ENCODE peak calls at places on chromosomes 2 and 18, in six cellular contexts. U is GM12878, M is HepG2, E is prostate gland, C is transverse colon, A is adrenal gland. N is an unnamed sample.

GRCh38 chr18:5939801-5940667 is 44.7 kb upstream of the TMEM200C start:
- DNase-seq in U (no peak), M (no peak), E (no peak), C (no peak), A (no peak), N (no peak)

GRCh38 chr2:190879474-190880373 is 897 bp upstream of the GLS start:
- DNase-seq in U (no peak), M (no peak), E (no peak), C (no peak), A (no peak), N (no peak)

GRCh38 chr2:24676493-24676892 is 116.7 kb downstream of the PTRHD1 start:
- DNase-seq in U (no peak), M (no peak), E (no peak), C (no peak), A (no peak), N (no peak)

GRCh38 chr2:101255501-101255900 is 2.8 kb downstream of the CNOT11 start:
- DNase-seq in U (no peak), M (no peak), E (no peak), C (no peak), A (no peak), N (no peak)

GRCh38 chr2:189799531-189799930 is 15.3 kb downstream of the PMS1 start:
- DNase-seq in U (no peak), M (no peak), E (no peak), C (no peak), A (no peak), N (no peak)

GRCh38 chr2:152740743-152741328 is 22.4 kb downstream of the ARL6IP6 start:
- DNase-seq in U (no peak), M (peak), E (no peak), C (no peak), A (no peak), N (no peak)

GRCh38 chr2:72998234-72998651 is 73.3 kb downstream of the SFXN5 start:
- DNase-seq in U (no peak), M (no peak), E (no peak), C (no peak), A (no peak), N (peak)

GRCh38 chr2:235085476-235085875 is 133.7 kb downstream of the SH3BP4 start:
- DNase-seq in U (no peak), M (no peak), E (no peak), C (no peak), A (no peak), N (no peak)

GRCh38 chr2:223414646-223415045 is 187.5 kb downstream of the SCG2 start:
- DNase-seq in U (no peak), M (no peak), E (peak), C (no peak), A (no peak), N (no peak)

GRCh38 chr2:44016282-44016681 is 20.5 kb upstream of the LRPPRC start:
- DNase-seq in U (no peak), M (peak), E (no peak), C (peak), A (peak), N (no peak)

GRCh38 chr2:45825001-45825651 is 173.7 kb downstream of the PRKCE start:
- DNase-seq in U (no peak), M (no peak), E (no peak), C (no peak), A (no peak), N (no peak)

GRCh38 chr2:95122197-95122551 is 566 bp upstream of the MRPS5 start:
- DNase-seq in U (peak), M (no peak), E (no peak), C (no peak), A (no peak), N (no peak)

GRCh38 chr2:197073701-197074433 is 147.4 kb upstream of the PGAP1 start:
- DNase-seq in U (no peak), M (no peak), E (no peak), C (no peak), A (no peak), N (peak)

GRCh38 chr18:33745396-33745795 is 167.4 kb downstream of the ASXL3 start:
- DNase-seq in U (no peak), M (no peak), E (no peak), C (no peak), A (no peak), N (no peak)

GRCh38 chr2:68052717-68053422 is 9.9 kb downstream of the C1D start:
- DNase-seq in U (no peak), M (no peak), E (no peak), C (no peak), A (no peak), N (no peak)

GRCh38 chr2:118846667-118847446 is 591 bp downstream of the EN1 start:
- DNase-seq in U (no peak), M (no peak), E (no peak), C (no peak), A (no peak), N (no peak)

GRCh38 chr18:48616484-48617255 is 77.8 kb downstream of the CTIF start:
- DNase-seq in U (no peak), M (no peak), E (no peak), C (no peak), A (no peak), N (no peak)

GRCh38 chr2:42748846-42749245 is 15.1 kb downstream of the OXER1 start:
- DNase-seq in U (no peak), M (no peak), E (no peak), C (no peak), A (no peak), N (no peak)

GRCh38 chr18:76955529-76956170 is 133.3 kb downstream of the ZNF236 start:
- DNase-seq in U (no peak), M (no peak), E (peak), C (peak), A (no peak), N (no peak)

GRCh38 chr2:233141888-233142287 is 81.7 kb downstream of the INPP5D start:
- DNase-seq in U (no peak), M (no peak), E (no peak), C (no peak), A (no peak), N (no peak)

GRCh38 chr2:177553176-177553909 is 160.8 kb downstream of the AGPS start:
- DNase-seq in U (no peak), M (no peak), E (no peak), C (no peak), A (no peak), N (no peak)

GRCh38 chr2:73081181-73081671 is 9.7 kb upstream of the SFXN5 start:
- DNase-seq in U (no peak), M (no peak), E (no peak), C (no peak), A (no peak), N (no peak)

GRCh38 chr2:195779491-195779890 is 122.5 kb downstream of the SLC39A10 start:
- DNase-seq in U (no peak), M (no peak), E (no peak), C (no peak), A (no peak), N (no peak)

GRCh38 chr18:53380063-53380639 is 844.3 kb downstream of the MBD2 start:
- DNase-seq in U (peak), M (peak), E (no peak), C (no peak), A (no peak), N (no peak)

GRCh38 chr2:196112408-196113039 is 43.9 kb upstream of the DNAH7 start:
- DNase-seq in U (no peak), M (no peak), E (no peak), C (no peak), A (no peak), N (no peak)

GRCh38 chr2:27322301-27322765 is 564 bp downstream of the MPV17 start:
- DNase-seq in U (no peak), M (no peak), E (no peak), C (peak), A (no peak), N (no peak)

GRCh38 chr18:35547008-35547605 is 34.4 kb upstream of the GALNT1 start:
- DNase-seq in U (no peak), M (no peak), E (no peak), C (no peak), A (no peak), N (no peak)

GRCh38 chr2:8678731-8679566 is 2.9 kb upstream of the ID2 start:
- DNase-seq in U (no peak), M (peak), E (peak), C (peak), A (peak), N (peak)
- TF ChIP-seq POLR2A in U (no peak), M (no peak), E (peak), C (peak), A (peak), N (no peak)

GRCh38 chr2:105935048-105935447 is 190.3 kb downstream of the NCK2 start:
- DNase-seq in U (no peak), M (no peak), E (no peak), C (no peak), A (no peak), N (no peak)

GRCh38 chr2:105929506-105929905 is 184.8 kb downstream of the NCK2 start:
- DNase-seq in U (no peak), M (no peak), E (no peak), C (peak), A (no peak), N (no peak)

GRCh38 chr2:105934467-105934866 is 189.8 kb downstream of the NCK2 start:
- DNase-seq in U (no peak), M (peak), E (no peak), C (no peak), A (no peak), N (peak)

GRCh38 chr2:105933906-105934305 is 189.2 kb downstream of the NCK2 start:
- DNase-seq in U (no peak), M (no peak), E (no peak), C (no peak), A (no peak), N (no peak)

DNA sequence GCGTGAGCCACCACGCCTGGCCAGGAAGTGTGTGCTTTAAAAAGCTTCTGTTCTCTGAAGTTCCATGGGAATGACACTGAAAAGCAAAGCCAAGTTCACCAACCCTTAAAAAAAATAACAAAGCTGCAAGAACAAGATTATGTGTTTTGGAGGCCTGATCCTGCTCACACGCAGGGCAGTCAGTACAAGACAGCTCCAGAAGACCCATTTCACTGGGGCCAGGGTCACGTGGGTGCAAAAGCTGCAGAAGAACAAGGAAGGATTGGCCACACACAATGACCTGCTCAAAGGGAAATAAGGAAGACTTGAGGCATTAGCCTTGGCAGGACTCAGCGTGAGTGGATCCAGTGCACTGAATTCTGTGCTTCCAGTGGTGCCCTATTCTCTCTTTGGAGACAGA is 187.9 kb downstream of the NCK2 start:
- DNase-seq in U (no peak), M (no peak), E (no peak), C (no peak), A (no peak), N (no peak)
- TF ChIP-seq POLR2A in U (no peak), M (no peak), E (no peak), C (no peak), A (no peak), N (no peak)

DNA sequence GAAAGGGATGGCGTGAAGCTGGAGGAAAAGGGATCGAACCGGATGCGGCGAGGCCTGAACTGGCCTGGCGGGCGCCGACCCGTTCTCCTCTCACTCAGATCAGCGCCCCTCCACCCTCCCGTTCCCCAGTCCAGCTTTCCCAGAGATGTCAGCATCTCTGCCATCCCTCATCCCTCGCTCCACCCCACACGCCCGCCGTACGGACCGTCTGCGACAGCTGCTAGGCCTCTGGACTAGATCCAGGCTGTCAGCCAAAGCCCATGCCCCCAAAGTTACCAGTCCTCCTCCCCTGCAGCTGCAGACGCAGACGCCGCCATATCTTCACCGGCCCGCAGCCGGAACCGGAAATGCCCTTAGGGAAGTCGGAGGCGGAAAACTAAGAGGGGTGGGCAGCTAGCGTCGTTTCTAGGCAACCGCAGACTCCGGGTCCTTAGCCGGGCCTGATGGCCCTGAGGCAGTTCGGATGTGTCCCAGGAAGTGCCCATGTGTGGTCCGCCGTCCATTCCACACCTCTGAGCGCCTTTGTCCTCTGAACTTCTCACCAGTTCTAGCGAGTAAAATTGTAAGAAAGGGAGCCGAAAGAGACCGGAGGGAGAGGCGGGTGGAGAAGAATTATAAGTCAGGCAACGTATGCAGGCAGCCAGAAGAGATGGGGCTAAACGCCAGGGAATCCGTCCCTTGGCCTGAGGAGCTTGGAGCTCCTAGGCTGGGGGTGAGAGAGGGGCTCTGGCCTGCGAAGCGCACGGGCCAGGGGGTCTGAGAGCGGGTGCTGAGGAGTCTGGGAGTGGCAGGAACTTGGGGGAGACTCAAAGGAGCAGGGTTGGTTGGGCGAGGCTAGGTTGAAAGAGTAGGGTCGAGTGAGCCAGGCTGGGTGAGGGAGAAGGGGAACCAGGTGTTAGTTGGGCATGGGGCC is at the start of the genes RNF25 and STK36:
- DNase-seq in U (peak), M (peak), E (peak), C (peak), A (peak), N (peak)
- TF ChIP-seq POLR2A in U (peak), M (peak), E (peak), C (peak), A (peak), N (peak)

GRCh38 chr2:12686708-12687107 is 30.0 kb upstream of the TRIB2 start:
- DNase-seq in U (no peak), M (no peak), E (no peak), C (no peak), A (no peak), N (no peak)

GRCh38 chr2:12685956-12686355 is 30.8 kb upstream of the TRIB2 start:
- DNase-seq in U (no peak), M (no peak), E (no peak), C (no peak), A (no peak), N (no peak)

GRCh38 chr2:12684471-12684936 is 32.2 kb upstream of the TRIB2 start:
- DNase-seq in U (no peak), M (no peak), E (peak), C (no peak), A (no peak), N (peak)

GRCh38 chr2:12685145-12685544 is 31.6 kb upstream of the TRIB2 start:
- DNase-seq in U (no peak), M (no peak), E (no peak), C (no peak), A (no peak), N (no peak)

DNA sequence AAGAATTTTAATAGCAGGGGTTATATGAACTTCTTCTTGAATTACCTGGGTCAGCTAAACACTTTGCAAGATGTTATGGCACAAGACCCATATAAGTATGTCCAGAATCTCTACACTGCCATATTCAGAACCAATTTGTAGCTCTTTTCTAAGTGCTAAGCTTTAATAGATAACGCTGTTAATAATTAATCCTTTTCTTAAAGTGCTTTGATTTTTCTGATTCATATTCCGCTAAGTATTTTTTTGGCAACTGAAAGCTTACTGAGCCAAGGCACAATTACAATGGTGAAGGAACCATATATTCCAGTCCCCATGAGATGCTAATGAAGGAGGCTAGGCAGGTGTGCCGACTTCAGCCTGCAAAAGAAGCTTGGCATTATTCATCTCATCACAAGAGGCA is 33.0 kb upstream of the TRIB2 start:
- DNase-seq in U (no peak), M (no peak), E (no peak), C (no peak), A (no peak), N (no peak)
- TF ChIP-seq POLR2A in U (no peak), M (no peak), E (no peak), C (no peak), A (no peak), N (no peak)

GRCh38 chr2:39736593-39736992 is 42.5 kb downstream of the THUMPD2 start:
- DNase-seq in U (no peak), M (no peak), E (no peak), C (no peak), A (no peak), N (no peak)

GRCh38 chr2:39735648-39736047 is 43.4 kb downstream of the THUMPD2 start:
- DNase-seq in U (no peak), M (no peak), E (no peak), C (no peak), A (no peak), N (no peak)

GRCh38 chr2:39739386-39739785 is 39.7 kb downstream of the THUMPD2 start:
- DNase-seq in U (no peak), M (no peak), E (no peak), C (no peak), A (no peak), N (no peak)

GRCh38 chr2:39738941-39739340 is 40.1 kb downstream of the THUMPD2 start:
- DNase-seq in U (no peak), M (no peak), E (no peak), C (no peak), A (no peak), N (no peak)

GRCh38 chr2:39737661-39738060 is 41.4 kb downstream of the THUMPD2 start:
- DNase-seq in U (no peak), M (no peak), E (no peak), C (no peak), A (no peak), N (no peak)
- TF ChIP-seq POLR2A in U (no peak), M (no peak), E (no peak), C (no peak), A (no peak), N (no peak)

GRCh38 chr18:24426073-24426397 is 435 bp upstream of the IMPACT start:
- DNase-seq in U (no peak), M (no peak), E (no peak), C (no peak), A (no peak), N (no peak)

GRCh38 chr18:24428709-24429108 is 2.2 kb downstream of the IMPACT start:
- DNase-seq in U (no peak), M (no peak), E (no peak), C (no peak), A (no peak), N (no peak)

GRCh38 chr18:24427484-24427883 is 1.0 kb downstream of the IMPACT start:
- DNase-seq in U (no peak), M (no peak), E (no peak), C (no peak), A (no peak), N (no peak)

GRCh38 chr18:24429188-24429587 is 2.7 kb downstream of the IMPACT start:
- DNase-seq in U (no peak), M (no peak), E (no peak), C (no peak), A (no peak), N (no peak)

GRCh38 chr18:24426398-24427294 is at the start of gene IMPACT:
- DNase-seq in U (no peak), M (peak), E (peak), C (peak), A (peak), N (peak)
- TF ChIP-seq POLR2A in U (peak), M (peak), E (peak), C (no peak), A (peak), N (no peak)

GRCh38 chr2:200810967-200811335 is 759 bp upstream of the BZW1 start:
- DNase-seq in U (no peak), M (no peak), E (no peak), C (no peak), A (no peak), N (no peak)

GRCh38 chr2:200811336-200812121 is at the start of gene BZW1:
- DNase-seq in U (peak), M (peak), E (peak), C (peak), A (peak), N (peak)

GRCh38 chr2:200812122-200813022 is 662 bp downstream of the BZW1 start:
- DNase-seq in U (no peak), M (peak), E (peak), C (peak), A (peak), N (peak)

GRCh38 chr2:200814917-200815316 is 3.2 kb downstream of the BZW1 start:
- DNase-seq in U (no peak), M (no peak), E (no peak), C (no peak), A (no peak), N (no peak)

DNA sequence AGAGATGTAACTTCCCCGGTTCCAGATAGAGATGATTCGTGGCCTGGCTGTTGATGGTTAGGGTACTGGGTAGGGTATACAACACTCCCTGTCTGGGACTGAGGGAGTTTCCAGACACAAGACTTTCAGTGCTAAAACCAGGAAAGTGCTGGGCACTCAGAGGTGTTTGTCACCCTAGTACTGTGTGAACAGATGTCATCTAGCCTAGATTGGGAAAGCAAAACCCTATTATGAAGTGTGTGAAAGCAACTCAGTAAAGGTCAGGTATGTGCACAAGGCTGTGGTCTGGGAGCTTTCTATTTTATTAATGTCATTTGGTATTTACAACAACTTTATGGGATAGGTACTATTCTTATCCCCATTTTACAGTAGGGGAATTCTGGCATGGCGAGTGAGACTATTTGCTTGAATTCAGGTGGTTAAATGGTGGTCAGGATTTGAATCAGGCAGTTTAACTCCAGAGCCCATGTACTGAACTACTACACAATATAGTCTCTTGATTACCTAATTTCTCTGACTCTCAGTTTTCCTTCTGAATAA is 2.6 kb downstream of the BZW1 start:
- DNase-seq in U (peak), M (no peak), E (no peak), C (no peak), A (no peak), N (no peak)
- TF ChIP-seq POLR2A in U (no peak), M (peak), E (no peak), C (no peak), A (no peak), N (no peak)

N was measured in breast epithelium.